ENCODE peak calls at places on chromosomes 11 and 22, in five cellular contexts. E is K562, M is HepG2, S is H1, Y is HCT116. V is an unnamed sample.

GRCh38 chr22:26673485-26673884 is 16.1 kb downstream of the MIAT start:
- DNase-seq in E (no peak), Y (no peak), M (no peak), S (no peak), V (no peak)

GRCh38 chr22:48635825-48636224 is 1191.8 kb downstream of the BRD1 start:
- DNase-seq in E (no peak), M (no peak), Y (no peak), S (no peak), V (no peak)

GRCh38 chr11:94776351-94777321 is 8.5 kb downstream of the AMOTL1 start:
- DNase-seq in M (no peak), E (no peak), S (no peak), Y (no peak), V (peak)

GRCh38 chr11:117146521-117146920 is 2.4 kb downstream of the PAFAH1B2 start:
- DNase-seq in M (no peak), E (no peak), Y (no peak), S (no peak), V (peak)

GRCh38 chr22:31870890-31871289 is 73.4 kb upstream of the YWHAH start:
- DNase-seq in Y (no peak), S (no peak), E (no peak), M (no peak), V (peak)

GRCh38 chr11:62443390-62444201 is 24.8 kb downstream of the SCGB1A1 start:
- DNase-seq in Y (no peak), E (no peak), S (no peak), M (no peak), V (no peak)

GRCh38 chr11:114258696-114259095 is 37.5 kb upstream of the NNMT start:
- DNase-seq in Y (no peak), S (no peak), E (no peak), M (no peak), V (no peak)

GRCh38 chr11:61475433-61475832 is 33.1 kb upstream of the LRRC10B start:
- DNase-seq in E (no peak), Y (no peak), S (no peak), M (no peak), V (no peak)

GRCh38 chr11:13596601-13597000 is 71.9 kb upstream of the FAR1 start:
- DNase-seq in M (no peak), S (no peak), E (no peak), Y (no peak), V (no peak)

GRCh38 chr11:6440906-6441358 is at the start of gene HPX:
- DNase-seq in S (no peak), E (no peak), M (peak), Y (no peak), V (no peak)

DNA sequence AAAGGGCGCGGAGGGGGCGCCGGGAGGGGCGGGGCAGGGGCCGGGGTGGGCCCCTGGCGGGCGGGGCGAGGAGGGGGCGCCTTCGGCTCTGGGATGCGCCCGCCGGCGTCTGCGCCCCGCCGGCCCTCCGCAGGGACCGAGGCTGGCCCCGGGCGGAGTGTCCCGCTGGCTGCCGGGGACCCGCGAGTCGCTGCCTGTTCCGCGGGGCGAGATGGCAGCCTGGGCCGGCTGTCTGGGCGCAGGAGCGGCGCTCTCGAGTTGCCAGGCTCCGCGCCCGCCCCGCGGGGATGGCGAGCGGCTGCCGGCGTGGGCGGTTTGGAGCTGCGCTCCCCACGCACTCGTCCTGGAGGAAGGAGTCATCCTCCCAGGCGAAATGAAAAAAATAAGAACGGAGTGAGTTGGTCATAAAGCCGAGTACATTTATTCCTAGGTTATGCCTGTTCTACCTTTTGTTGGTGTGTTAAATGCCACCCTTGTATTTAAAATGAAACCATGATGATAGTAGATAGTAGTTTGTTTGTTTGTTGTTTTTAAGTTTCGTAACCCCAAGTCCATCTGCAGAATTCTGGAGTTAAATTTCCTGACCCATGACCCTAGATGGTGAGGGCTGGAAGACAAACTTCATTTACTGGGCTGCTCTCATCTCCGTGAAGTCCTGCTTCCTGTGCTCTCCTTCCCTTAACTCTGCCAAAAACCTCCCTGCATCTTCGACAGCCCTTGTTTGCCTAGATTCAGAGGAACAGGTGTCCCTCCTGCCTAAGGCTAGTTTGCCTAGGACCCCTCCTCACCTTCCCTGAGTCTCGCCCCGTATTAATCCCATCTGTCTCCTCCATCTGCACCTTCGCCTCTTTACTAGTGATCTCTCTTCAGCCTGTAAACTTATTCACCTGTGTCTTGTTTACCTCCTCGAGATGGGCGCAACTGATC is 32.8 kb downstream of the EIF3F start:
- DNase-seq in S (peak), Y (no peak), M (no peak), E (no peak), V (peak)
- TF ChIP-seq CEBPB in S (no peak), Y (no peak), M (no peak), E (no peak), V (no peak)

GRCh38 chr11:44110231-44110679 is 14.8 kb downstream of the EXT2 start:
- DNase-seq in S (peak), M (peak), E (peak), Y (no peak), V (peak)

GRCh38 chr11:44113018-44113417 is 17.5 kb downstream of the EXT2 start:
- DNase-seq in M (no peak), Y (no peak), S (no peak), E (no peak), V (no peak)

GRCh38 chr11:44108260-44108659 is 12.8 kb downstream of the EXT2 start:
- DNase-seq in M (no peak), S (no peak), Y (no peak), E (no peak), V (no peak)

GRCh38 chr11:44113572-44113971 is 18.1 kb downstream of the EXT2 start:
- DNase-seq in M (no peak), Y (no peak), S (no peak), E (no peak), V (no peak)

DNA sequence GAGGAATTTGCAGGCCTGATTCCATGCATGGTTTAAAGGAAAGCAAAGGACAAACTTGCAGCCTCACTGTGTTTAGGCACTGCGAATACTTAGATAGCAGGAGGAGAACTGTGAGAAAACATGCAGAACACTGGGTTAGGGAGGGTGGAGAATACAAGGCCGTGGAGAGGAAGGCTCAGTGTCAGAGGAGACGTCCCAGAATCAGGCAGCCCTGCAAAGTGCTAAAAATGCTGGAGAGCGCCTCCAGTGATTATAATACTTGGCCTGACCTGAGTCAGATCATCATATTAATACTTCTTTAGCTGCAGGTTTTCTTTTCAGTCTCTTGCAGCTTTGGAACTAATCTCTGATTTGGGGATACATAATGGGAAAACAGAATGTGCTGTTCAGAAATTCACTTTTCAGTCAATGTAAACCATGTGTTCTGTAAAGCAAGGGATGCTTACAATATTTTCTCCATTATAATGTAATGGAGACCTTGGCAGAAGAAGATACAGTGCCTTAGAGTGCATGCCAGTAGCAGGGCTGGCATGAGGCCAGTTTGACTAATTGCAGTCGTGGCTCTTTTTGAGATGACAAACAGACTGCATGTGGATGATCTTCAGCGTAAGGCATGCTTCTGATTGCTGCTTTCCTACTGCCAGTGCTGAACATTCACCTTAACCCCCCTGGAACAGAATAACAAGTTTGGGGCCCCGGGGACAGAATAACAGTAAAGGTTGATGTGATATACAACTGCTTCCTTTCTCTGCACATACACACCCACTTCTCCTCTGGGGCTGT is 16.8 kb downstream of the EXT2 start:
- DNase-seq in Y (no peak), S (no peak), E (no peak), M (no peak), V (peak)
- H2AFZ ChIP-seq in Y (no peak), S (no peak), E (no peak), M (no peak), V (no peak)

GRCh38 chr11:704189-704798 is 1.7 kb upstream of the EPS8L2 start:
- DNase-seq in S (no peak), E (no peak), Y (no peak), M (no peak), V (no peak)

GRCh38 chr11:705646-706438 is at the start of gene EPS8L2:
- DNase-seq in Y (no peak), S (peak), E (peak), M (no peak), V (no peak)

GRCh38 chr11:706439-706956 is 467 bp downstream of the EPS8L2 start:
- DNase-seq in Y (no peak), E (no peak), M (no peak), S (peak), V (peak)

GRCh38 chr11:703515-703914 is 2.5 kb upstream of the EPS8L2 start:
- DNase-seq in E (no peak), S (no peak), Y (no peak), M (no peak), V (no peak)

DNA sequence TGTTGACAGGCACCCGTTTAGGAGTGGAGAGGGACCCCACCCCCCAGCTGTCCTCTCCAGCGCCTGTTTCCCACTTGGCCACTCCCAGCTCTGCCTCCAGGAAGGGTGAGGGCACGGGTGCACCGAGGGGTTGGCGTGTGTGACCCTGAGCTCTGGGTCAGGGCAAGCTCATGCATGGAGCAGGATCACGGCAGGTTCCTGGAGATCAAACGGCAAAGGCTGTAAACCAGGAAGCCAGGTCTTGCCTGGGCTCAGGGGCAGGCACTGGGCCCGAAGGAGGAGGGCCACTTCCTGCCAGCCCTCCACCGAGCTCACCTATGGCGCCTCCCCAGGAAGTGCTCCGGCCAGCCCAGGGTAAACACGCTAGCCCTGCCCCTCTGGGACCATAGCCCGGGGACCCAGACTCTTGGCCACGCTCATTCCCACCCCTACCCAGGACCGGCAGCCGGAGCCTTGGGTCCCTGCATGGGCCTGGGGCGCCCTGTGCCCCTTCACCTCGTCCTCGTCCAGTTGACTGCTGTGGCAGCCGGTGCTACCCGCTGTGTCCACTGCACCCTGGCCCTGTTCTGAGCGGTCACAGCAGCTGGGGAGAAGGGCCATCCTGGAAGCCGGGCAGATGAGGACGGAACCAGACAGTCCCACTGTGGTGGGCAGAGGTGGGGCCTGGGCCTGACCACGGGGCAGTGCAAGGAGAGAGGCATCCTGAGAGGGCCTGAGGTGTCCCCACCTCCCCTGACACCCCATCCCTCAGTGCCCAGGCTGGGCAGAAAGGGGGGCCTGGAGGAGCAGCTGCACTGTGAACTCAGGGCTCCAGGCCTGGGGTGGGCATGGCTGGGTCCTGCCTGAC is 1.0 kb upstream of the EPS8L2 start:
- DNase-seq in Y (no peak), E (no peak), M (peak), S (no peak), V (no peak)
- TF ChIP-seq CEBPB in Y (no peak), E (no peak), M (no peak), S (no peak), V (no peak)

GRCh38 chr11:119460582-119460981 is 37.6 kb upstream of the THY1 start:
- DNase-seq in E (no peak), M (no peak), S (no peak), Y (no peak), V (peak)
- H2AFZ ChIP-seq in E (peak), M (no peak), S (no peak), Y (no peak), V (peak)

GRCh38 chr11:75101424-75102128 is 4.9 kb upstream of the OR2AT4 start:
- DNase-seq in E (no peak), S (no peak), Y (no peak), M (no peak), V (no peak)

GRCh38 chr11:75103380-75104026 is 6.8 kb upstream of the OR2AT4 start:
- DNase-seq in Y (no peak), S (no peak), M (no peak), E (peak), V (peak)

GRCh38 chr11:75107187-75107586 is 10.5 kb upstream of the OR2AT4 start:
- DNase-seq in M (no peak), Y (no peak), E (no peak), S (no peak), V (peak)

GRCh38 chr11:75100314-75100713 is 3.6 kb upstream of the OR2AT4 start:
- DNase-seq in Y (no peak), S (no peak), E (peak), M (no peak), V (peak)

GRCh38 chr11:75105462-75105925 is 8.8 kb upstream of the OR2AT4 start:
- DNase-seq in S (no peak), E (peak), Y (peak), M (peak), V (no peak)
- TF ChIP-seq CEBPB in S (no peak), E (no peak), Y (no peak), M (no peak), V (no peak)

DNA sequence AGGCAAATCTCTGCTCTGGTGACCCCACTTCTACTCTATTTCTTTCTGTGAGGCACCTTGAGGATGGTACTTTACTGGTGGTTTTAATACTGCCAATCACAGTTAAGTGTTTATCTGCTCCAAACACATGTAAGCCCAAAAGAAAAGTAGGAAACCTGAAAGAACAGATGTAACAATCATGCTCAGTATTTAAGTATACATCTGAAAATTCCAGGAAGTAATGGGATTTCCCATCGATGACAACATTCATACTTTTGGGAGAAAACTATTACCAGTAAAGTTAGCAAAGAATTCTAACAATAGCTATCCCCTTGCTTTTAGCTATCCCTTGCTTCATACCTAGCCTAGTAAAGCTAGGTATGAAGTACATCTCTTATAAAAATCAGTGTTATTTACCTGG is 15.9 kb downstream of the CDON start:
- DNase-seq in S (no peak), M (no peak), Y (no peak), E (no peak), V (no peak)
- H2AFZ ChIP-seq in S (no peak), M (no peak), Y (no peak), E (no peak), V (no peak)

DNA sequence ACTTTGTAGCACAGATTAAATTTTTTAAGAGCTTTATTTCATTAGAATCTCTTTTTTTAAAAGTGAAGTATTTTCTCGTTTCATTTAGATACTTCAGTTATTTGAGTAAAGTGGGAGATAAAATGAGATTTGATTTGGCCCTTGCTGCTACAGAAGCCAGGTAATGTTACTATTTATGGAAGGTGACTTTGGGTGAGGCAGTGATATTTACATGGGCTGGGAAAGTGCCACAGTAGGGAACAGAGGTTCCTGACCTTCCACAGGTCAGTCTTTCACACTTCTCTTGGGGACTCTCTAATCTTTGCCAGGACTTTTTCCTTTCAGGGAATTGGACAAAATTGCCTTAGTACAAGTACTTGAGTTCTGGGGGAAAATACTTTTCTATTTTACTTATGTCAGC is 20.4 kb downstream of the CTR9 start:
- DNase-seq in Y (no peak), M (no peak), S (no peak), E (no peak), V (no peak)
- TF ChIP-seq CEBPB in Y (no peak), M (no peak), S (no peak), E (no peak), V (no peak)